ENCODE peak calls at places on chromosomes 1 and 21, in six cellular contexts. M is NCI-H1105, L is lung, Q is AG09319, F is H7, H is ovary. W is an unnamed sample.

GRCh38 chr1:35641233-35641866 is at the start of gene PSMB2:
- DNase-seq in Q (peak), M (peak), H (peak), L (peak), F (peak), W (peak)

GRCh38 chr1:151145158-151146071 is 1.0 kb downstream of the SEMA6C start:
- DNase-seq in M (no peak), H (peak), L (no peak), Q (no peak), F (peak), W (no peak)

GRCh38 chr1:156814571-156815260 is 1.9 kb downstream of the SH2D2A start:
- DNase-seq in Q (no peak), L (no peak), H (no peak), F (peak), M (no peak), W (peak)

GRCh38 chr1:218671573-218671972 is 326.4 kb downstream of the TGFB2 start:
- DNase-seq in Q (peak), L (no peak), F (no peak), M (peak), H (no peak), W (no peak)

GRCh38 chr1:182588460-182589396 is at the start of gene RNASEL:
- DNase-seq in M (no peak), L (peak), H (peak), F (peak), Q (peak), W (peak)

GRCh38 chr1:6625579-6626149 is 996 bp downstream of the THAP3 start:
- DNase-seq in F (no peak), L (no peak), Q (no peak), M (no peak), H (no peak), W (peak)

GRCh38 chr1:54795841-54796468 is 5.2 kb downstream of the TTC22 start:
- DNase-seq in Q (no peak), M (no peak), L (no peak), H (no peak), F (no peak), W (no peak)

GRCh38 chr1:193707271-193708015 is 521.0 kb upstream of the B3GALT2 start:
- DNase-seq in F (no peak), M (no peak), Q (no peak), L (no peak), H (no peak), W (peak)

GRCh38 chr1:157968503-157968902 is 24.9 kb upstream of the KIRREL1 start:
- DNase-seq in F (no peak), M (no peak), H (no peak), L (no peak), Q (peak), W (peak)

GRCh38 chr1:147669475-147670318 is 627 bp downstream of the ACP6 start:
- DNase-seq in F (peak), Q (no peak), M (peak), H (peak), L (peak), W (peak)

GRCh38 chr1:192045038-192045575 is 113.2 kb upstream of the RGS18 start:
- DNase-seq in Q (no peak), H (no peak), L (no peak), M (no peak), F (no peak), W (no peak)

GRCh38 chr1:7561936-7562728 is 209.0 kb upstream of the VAMP3 start:
- DNase-seq in Q (no peak), M (no peak), F (no peak), L (no peak), H (no peak), W (no peak)

GRCh38 chr1:218669431-218669830 is 324.3 kb downstream of the TGFB2 start:
- DNase-seq in H (no peak), F (no peak), L (no peak), M (no peak), Q (no peak), W (no peak)

GRCh38 chr1:36383240-36383639 is 2.5 kb downstream of the STK40 start:
- DNase-seq in L (no peak), Q (no peak), F (no peak), M (no peak), H (no peak), W (no peak)

GRCh38 chr1:85544689-85545203 is 35.8 kb upstream of the CCN1 start:
- DNase-seq in M (no peak), F (no peak), H (no peak), Q (no peak), L (peak), W (peak)

GRCh38 chr1:45857101-45857700 is 53.8 kb downstream of the MAST2 start:
- DNase-seq in Q (no peak), H (no peak), F (no peak), M (no peak), L (no peak), W (no peak)

GRCh38 chr21:30434033-30434631 is 4.1 kb downstream of the KRTAP13-4 start:
- DNase-seq in F (peak), M (peak), L (no peak), H (no peak), Q (no peak), W (peak)

GRCh38 chr1:202085682-202086373 is 36.9 kb upstream of the GPR37L1 start:
- DNase-seq in Q (no peak), H (no peak), F (peak), M (no peak), L (no peak), W (no peak)

GRCh38 chr1:43368646-43369020 is 822 bp upstream of the ELOVL1 start:
- DNase-seq in M (no peak), H (no peak), Q (no peak), L (no peak), F (no peak), W (no peak)

GRCh38 chr1:107514841-107515240 is 374.0 kb downstream of the NTNG1 start:
- DNase-seq in F (no peak), L (no peak), Q (no peak), H (no peak), M (no peak), W (no peak)

GRCh38 chr1:104765115-104765514 is 1015.4 kb downstream of the AMY1C start:
- DNase-seq in H (no peak), Q (no peak), L (no peak), M (no peak), F (no peak), W (peak)

GRCh38 chr21:42655797-42656770 is 2.7 kb downstream of the PDE9A start:
- DNase-seq in H (no peak), F (peak), Q (no peak), M (no peak), L (no peak), W (peak)

GRCh38 chr1:115252585-115252984 is 85.5 kb downstream of the NGF start:
- DNase-seq in M (no peak), L (no peak), Q (no peak), F (no peak), H (no peak), W (no peak)

W was measured in MCF 10A.